ENCODE peak calls at places on chromosome 4, in eight cellular contexts. V, X, A, N, Z, M, B and E are unnamed samples.

GRCh38 chr4:5471206-5471605 is 237.2 kb downstream of the EVC2 start:
- DNase-seq in V (peak; percentile 30), X (no peak), A (no peak), N (peak; percentile 16), Z (no peak), M (no peak), B (no peak), E (no peak)

GRCh38 chr4:140186651-140187315 is 32.8 kb upstream of the MAML3 start:
- DNase-seq in V (no peak), X (peak; percentile 32), A (peak; percentile 67), N (no peak), Z (peak; percentile 60), M (no peak), B (peak; percentile 93), E (no peak)

GRCh38 chr4:124940387-124940786 is 227.9 kb upstream of the ANKRD50 start:
- DNase-seq in V (no peak), X (no peak), A (peak; percentile 98), N (no peak), Z (peak; percentile 92), M (no peak), B (no peak), E (peak; percentile 15)

GRCh38 chr4:2393353-2394270 is 24.8 kb downstream of the ZFYVE28 start:
- DNase-seq in V (no peak), X (no peak), A (no peak), N (no peak), Z (no peak), M (no peak), B (peak; percentile 48), E (no peak)

GRCh38 chr4:147863111-147863747 is 131.3 kb downstream of the ARHGAP10 start:
- DNase-seq in V (no peak), X (no peak), A (no peak), N (no peak), Z (no peak), M (no peak), B (no peak), E (no peak)

GRCh38 chr4:125283702-125284279 is 31.0 kb upstream of the FAT4 start:
- DNase-seq in V (no peak), X (no peak), A (peak; percentile 51), N (no peak), Z (peak; percentile 71), M (no peak), B (no peak), E (no peak)

GRCh38 chr4:152166567-152166966 is 369.3 kb downstream of the FBXW7 start:
- DNase-seq in V (no peak), X (no peak), A (no peak), N (no peak), Z (peak; percentile 13), M (no peak), B (no peak), E (no peak)

GRCh38 chr4:152100378-152101201 is 339.8 kb upstream of the GATB start:
- DNase-seq in V (no peak), X (no peak), A (no peak), N (no peak), Z (no peak), M (no peak), B (peak; percentile 63), E (no peak)

GRCh38 chr4:14841801-14842748 is 160.2 kb upstream of the CPEB2 start:
- DNase-seq in V (no peak), X (no peak), A (no peak), N (peak; percentile 87), Z (no peak), M (peak; percentile 28), B (no peak), E (peak; percentile 54)

GRCh38 chr4:70632028-70632427 is 3.5 kb downstream of the ENAM start:
- DNase-seq in V (no peak), X (no peak), A (peak; percentile 47), N (no peak), Z (peak; percentile 13), M (no peak), B (no peak), E (no peak)

GRCh38 chr4:130747842-130748241 is 1651.9 kb downstream of the C4orf33 start:
- DNase-seq in V (no peak), X (no peak), A (no peak), N (no peak), Z (peak; percentile 70), M (no peak), B (no peak), E (no peak)

GRCh38 chr4:14404730-14405129 is 597.6 kb upstream of the CPEB2 start:
- DNase-seq in V (no peak), X (no peak), A (no peak), N (no peak), Z (no peak), M (no peak), B (no peak), E (no peak)

GRCh38 chr4:189237340-189237739 is 703.3 kb upstream of the FRG1 start:
- DNase-seq in V (no peak), X (no peak), A (no peak), N (no peak), Z (no peak), M (no peak), B (no peak), E (no peak)

GRCh38 chr4:152686452-152687013 is 6.7 kb upstream of the TMEM154 start:
- DNase-seq in V (no peak), X (no peak), A (no peak), N (no peak), Z (no peak), M (peak; percentile 23), B (no peak), E (no peak)

GRCh38 chr4:107035711-107036601 is at the start of gene DKK2:
- DNase-seq in V (peak; percentile 49), X (peak; percentile 16), A (peak; percentile 28), N (peak; percentile 28), Z (peak; percentile 72), M (peak; percentile 18), B (peak; percentile 1), E (no peak)

GRCh38 chr4:73869130-73870055 is at the start of gene CXCL1:
- DNase-seq in V (no peak), X (peak; percentile 20), A (no peak), N (peak; percentile 35), Z (peak; percentile 62), M (no peak), B (peak; percentile 58), E (peak; percentile 56)

GRCh38 chr4:174422893-174423256 is 99.4 kb downstream of the HPGD start:
- DNase-seq in V (no peak), X (no peak), A (no peak), N (no peak), Z (no peak), M (no peak), B (no peak), E (no peak)

GRCh38 chr4:185209031-185209851 is at the start of gene SNX25:
- DNase-seq in V (peak; percentile 85), X (peak; percentile 82), A (peak; percentile 65), N (peak; percentile 88), Z (peak; percentile 91), M (peak; percentile 80), B (peak; percentile 80), E (peak; percentile 90)

GRCh38 chr4:71026086-71026485 is 32.6 kb downstream of the DCK start:
- DNase-seq in V (no peak), X (no peak), A (peak; percentile 90), N (no peak), Z (peak; percentile 80), M (no peak), B (peak; percentile 75), E (no peak)

GRCh38 chr4:74410741-74411140 is 34.2 kb upstream of the AREG start:
- DNase-seq in V (no peak), X (no peak), A (no peak), N (no peak), Z (no peak), M (no peak), B (no peak), E (no peak)

GRCh38 chr4:77349796-77350195 is 192.8 kb downstream of the CCNG2 start:
- DNase-seq in V (no peak), X (no peak), A (no peak), N (no peak), Z (peak; percentile 8), M (no peak), B (peak; percentile 14), E (no peak)

DNA sequence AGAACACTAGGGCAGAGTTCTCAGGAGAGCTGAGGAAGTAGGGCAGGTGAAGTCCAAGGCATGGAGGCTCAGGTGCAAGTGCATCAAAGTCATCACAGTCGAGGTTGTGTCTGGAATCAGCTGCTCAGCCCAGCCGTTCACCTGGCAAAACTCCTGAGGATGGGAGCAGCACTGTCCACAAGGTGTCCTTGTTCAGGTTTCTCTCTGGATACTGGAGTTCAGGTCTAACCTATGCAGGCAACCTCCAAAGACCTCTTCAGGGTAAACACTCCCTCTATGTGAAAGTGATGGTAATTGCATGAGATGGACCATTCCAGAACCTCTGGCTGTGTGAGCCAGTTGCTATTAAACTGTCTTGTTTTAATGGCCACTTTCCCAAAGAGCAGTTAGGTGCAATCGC is 120.2 kb upstream of the PSAPL1 start:
- DNase-seq in V (no peak), X (no peak), A (no peak), N (no peak), Z (no peak), M (no peak), B (no peak), E (no peak)
- H3K9me3 ChIP-seq in V (peaks cover 22% of the 10 kb centered on the region), X (peaks cover 17% of the 10 kb centered on the region), A (peaks cover 18% of the 10 kb centered on the region), N (peaks cover 39% of the 10 kb centered on the region), Z (peaks cover 30% of the 10 kb centered on the region), M (no peaks in the 10 kb centered on the region), B (no peaks in the 10 kb centered on the region), E (no peaks in the 10 kb centered on the region)

GRCh38 chr4:123443401-123444297 is 47.1 kb downstream of the SPRY1 start:
- DNase-seq in V (no peak), X (no peak), A (peak; percentile 21), N (no peak), Z (peak; percentile 1), M (no peak), B (peak; percentile 51), E (no peak)
- H3K4me3 ChIP-seq in V (no peak overlapping the region), X (no peak overlapping the region), A (no peak overlapping the region), N (no peak overlapping the region), Z (peak overlapping the region; percentile 44), M (no peak overlapping the region), B (no peak overlapping the region), E (no peak overlapping the region)

DNA sequence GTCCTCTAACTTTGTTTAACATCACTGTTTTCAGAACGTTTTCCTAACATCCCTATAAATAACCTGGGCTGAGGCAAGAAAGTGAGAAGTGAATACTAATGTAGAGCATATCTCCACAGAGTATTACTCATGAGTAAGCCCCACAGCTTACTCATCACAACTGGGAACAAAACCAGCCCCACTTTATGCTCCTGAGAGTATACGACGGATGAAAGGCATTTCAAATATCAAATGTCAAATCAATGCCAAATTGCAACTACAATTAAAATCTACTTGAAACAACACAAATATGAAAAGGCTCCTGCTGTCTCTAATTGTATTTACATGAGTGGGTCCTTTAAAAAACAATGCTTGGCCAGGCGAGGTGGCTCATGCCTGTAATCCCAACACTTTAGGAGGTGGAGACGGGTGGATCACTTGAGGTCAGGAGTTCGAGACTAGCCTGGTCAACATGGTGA is 41.2 kb downstream of the SH3RF1 start:
- DNase-seq in V (no peak), X (peak; percentile 26), A (peak; percentile 96), N (peak; percentile 53), Z (peak; percentile 96), M (peak; percentile 27), B (no peak), E (no peak)
- H3K4me1 ChIP-seq in V (no peaks in the 10 kb centered on the region), X (peaks cover 6% of the 10 kb centered on the region), A (peaks cover 16% of the 10 kb centered on the region), N (peaks cover 16% of the 10 kb centered on the region), Z (peaks cover 43% of the 10 kb centered on the region), M (peaks cover 19% of the 10 kb centered on the region), B (no peaks in the 10 kb centered on the region), E (peaks cover 12% of the 10 kb centered on the region)

DNA sequence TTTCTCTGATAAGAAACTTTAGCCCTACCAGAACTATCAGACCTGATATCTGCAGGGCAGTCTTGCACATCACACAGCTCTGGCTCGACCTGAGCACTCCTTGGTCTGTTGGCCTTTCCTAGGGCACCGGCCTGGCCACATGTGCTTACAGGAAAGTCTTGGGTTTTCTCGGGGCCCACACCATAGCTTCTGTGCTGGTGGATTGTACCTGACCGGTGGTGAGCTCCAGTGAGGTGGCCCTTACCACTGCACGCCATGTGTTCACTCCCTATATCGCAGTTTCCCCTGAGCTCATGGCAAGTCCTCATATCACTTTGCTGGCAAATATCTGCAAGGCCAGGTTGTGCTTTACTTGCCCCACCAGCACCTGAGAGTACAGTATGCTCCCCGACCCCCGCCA is 2637.4 kb downstream of the ARAP2 start:
- DNase-seq in V (no peak), X (no peak), A (no peak), N (no peak), Z (no peak), M (no peak), B (no peak), E (no peak)
- H3K9me3 ChIP-seq in V (peaks cover 6% of the 10 kb centered on the region), X (no peaks in the 10 kb centered on the region), A (peaks cover 20% of the 10 kb centered on the region), N (peaks cover 17% of the 10 kb centered on the region), Z (peaks cover 17% of the 10 kb centered on the region), M (no peaks in the 10 kb centered on the region), B (peaks cover 2% of the 10 kb centered on the region), E (peaks cover 55% of the 10 kb centered on the region)